ENCODE peak calls at places on chromosome 11, in four cellular contexts. U, L, D and F are unnamed samples.

GRCh38 chr11:80103149-80103859 is 662.5 kb upstream of the TENM4 start:
- DNase-seq in U (peak), L (peak), D (peak), F (peak)

GRCh38 chr11:12599408-12600143 is 74.6 kb upstream of the TEAD1 start:
- DNase-seq in U (no peak), L (no peak), D (no peak), F (no peak)

GRCh38 chr11:57323503-57324153 is 1.1 kb downstream of the TNKS1BP1 start:
- DNase-seq in U (peak), L (peak), D (no peak), F (peak)

GRCh38 chr11:117197516-117198456 is 1.4 kb upstream of the TAGLN start:
- DNase-seq in U (no peak), L (no peak), D (no peak), F (peak)

GRCh38 chr11:121634889-121635288 is 182.1 kb upstream of the SORL1-AS1 start:
- DNase-seq in U (peak), L (peak), D (peak), F (peak)

GRCh38 chr11:106959800-106960199 is 58.5 kb downstream of the GUCY1A2 start:
- DNase-seq in U (peak), L (no peak), D (no peak), F (peak)

GRCh38 chr11:123797065-123797940 is 8.8 kb downstream of the OR6M1 start:
- DNase-seq in U (no peak), L (no peak), D (no peak), F (no peak)

GRCh38 chr11:6546735-6547134 is 49.7 kb downstream of the DNHD1 start:
- DNase-seq in U (no peak), L (no peak), D (no peak), F (no peak)

GRCh38 chr11:134861490-134862107 is 449.6 kb upstream of the B3GAT1 start:
- DNase-seq in U (no peak), L (no peak), D (no peak), F (no peak)

GRCh38 chr11:75302346-75302745 is 49.1 kb downstream of the ARRB1 start:
- DNase-seq in U (no peak), L (no peak), D (no peak), F (no peak)

GRCh38 chr11:130208241-130209127 is 48.9 kb downstream of the ST14 start:
- DNase-seq in U (no peak), L (no peak), D (no peak), F (no peak)

GRCh38 chr11:44859528-44859925 is 91.2 kb downstream of the TP53I11 start:
- DNase-seq in U (no peak), L (no peak), D (no peak), F (no peak)